ENCODE peak calls at places on chromosomes 13 and 19, in seven cellular contexts. S, N, O, I, A, U and B are unnamed samples. For H3K27me3, the result is how much of the 10 kb centered on the place peaks cover.

GRCh38 chr13:107650081-107650701 is 565.1 kb downstream of the LIG4 start:
- DNase-seq in N (peak), A (peak), O (no peak), I (peak), U (no peak), S (peak), B (peak)

GRCh38 chr13:95921485-95921884 is 131.7 kb downstream of the UGGT2 start:
- DNase-seq in U (no peak), N (no peak), A (no peak), O (no peak), I (no peak), S (no peak), B (no peak)

GRCh38 chr13:23588576-23589141 is 18.4 kb downstream of the TNFRSF19 start:
- DNase-seq in N (no peak), U (no peak), S (no peak), A (no peak), O (no peak), I (peak), B (no peak)

GRCh38 chr13:60164490-60164889 is 762 bp upstream of the DIAPH3 start:
- DNase-seq in I (no peak), N (no peak), S (no peak), O (no peak), A (no peak), U (no peak), B (no peak)

GRCh38 chr19:56271096-56271495 is 1.5 kb upstream of the EDDM13 start:
- DNase-seq in I (no peak), O (no peak), N (no peak), U (no peak), S (peak), A (no peak), B (no peak)

GRCh38 chr19:2627319-2627829 is 75.1 kb downstream of the GNG7 start:
- DNase-seq in A (peak), S (no peak), U (peak), I (peak), N (peak), O (no peak), B (peak)

GRCh38 chr19:19105365-19106060 is 32.8 kb downstream of the TMEM161A start:
- DNase-seq in S (no peak), O (peak), U (no peak), N (no peak), I (peak), A (peak), B (peak)

GRCh38 chr13:107960301-107960700 is 255.0 kb downstream of the LIG4 start:
- DNase-seq in N (no peak), O (no peak), I (no peak), U (no peak), S (no peak), A (no peak), B (no peak)

GRCh38 chr13:27408074-27408473 is 16.3 kb upstream of the GTF3A start:
- DNase-seq in U (no peak), A (no peak), O (no peak), I (no peak), S (no peak), N (no peak), B (no peak)
- H3K27me3 ChIP-seq in U (under half), A (under half), O (under half), I (under half), S (under half), N (under half), B (under half)

DNA sequence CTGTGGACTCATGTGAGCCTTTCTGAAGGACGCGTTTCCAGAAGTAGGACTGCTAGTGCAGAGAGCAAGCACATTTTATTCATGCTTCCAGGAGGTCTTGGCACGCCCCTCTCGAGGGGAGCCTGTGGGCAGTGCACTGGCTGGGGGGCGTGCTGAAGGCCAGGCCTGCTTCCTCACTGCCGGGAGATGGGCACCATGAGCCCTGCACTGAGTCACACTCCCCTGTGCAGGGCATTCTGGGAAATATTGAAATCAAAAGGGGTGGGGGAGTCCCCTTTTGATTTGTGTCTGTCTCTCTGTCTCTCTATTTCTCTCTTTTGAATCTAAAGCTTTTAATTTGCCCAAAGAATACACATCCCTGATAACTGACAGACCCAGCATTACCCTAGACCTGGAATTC is 34.0 kb downstream of the DPF1 start:
- DNase-seq in O (no peak), U (no peak), N (no peak), S (no peak), A (peak), I (no peak), B (no peak)
- H3K27ac ChIP-seq in O (no peak), U (no peak), N (no peak), S (no peak), A (no peak), I (no peak), B (no peak)

GRCh38 chr13:92135509-92135908 is 737.1 kb downstream of the GPC5 start:
- DNase-seq in S (no peak), O (no peak), I (no peak), N (no peak), U (no peak), A (no peak), B (no peak)

GRCh38 chr13:92137519-92137918 is 739.1 kb downstream of the GPC5 start:
- DNase-seq in U (no peak), I (no peak), A (no peak), N (no peak), S (no peak), O (no peak), B (no peak)

GRCh38 chr13:92136449-92137180 is 738.2 kb downstream of the GPC5 start:
- DNase-seq in S (no peak), A (no peak), N (no peak), O (no peak), U (no peak), I (no peak), B (no peak)
- TF ChIP-seq POLR2AphosphoS5 in S (no peak), A (no peak), N (no peak), O (no peak), U (no peak), I (no peak), B (no peak)

GRCh38 chr19:42544146-42544545 is 15.9 kb upstream of the CEACAM1 start:
- DNase-seq in N (no peak), S (no peak), U (no peak), A (no peak), I (no peak), O (no peak), B (no peak)
- H3K27me3 ChIP-seq in N (under half), S (under half), U (under half), A (under half), I (under half), O (under half), B (under half)

GRCh38 chr13:45156565-45157361 is 36.5 kb downstream of the GTF2F2 start:
- DNase-seq in N (no peak), S (no peak), I (no peak), U (no peak), A (no peak), O (no peak), B (no peak)

GRCh38 chr13:45166858-45167257 is 34.0 kb downstream of the KCTD4 start:
- DNase-seq in S (no peak), U (no peak), N (no peak), I (no peak), A (no peak), O (no peak), B (no peak)

GRCh38 chr13:45167611-45168554 is 33.0 kb downstream of the KCTD4 start:
- DNase-seq in U (peak), I (no peak), S (no peak), O (no peak), A (no peak), N (no peak), B (peak)

GRCh38 chr13:45162821-45163220 is 38.0 kb downstream of the KCTD4 start:
- DNase-seq in S (no peak), O (no peak), N (peak), I (no peak), A (peak), U (no peak), B (no peak)

GRCh38 chr13:45162194-45162593 is 38.7 kb downstream of the KCTD4 start:
- DNase-seq in N (no peak), A (peak), O (no peak), I (no peak), U (no peak), S (no peak), B (no peak)
- H3K27ac ChIP-seq in N (peak), A (peak), O (no peak), I (no peak), U (peak), S (no peak), B (peak)

GRCh38 chr13:36190771-36191170 is 23.6 kb downstream of the SOHLH2 start:
- DNase-seq in N (no peak), S (no peak), I (no peak), O (no peak), U (no peak), A (no peak), B (no peak)
- TF ChIP-seq POLR2AphosphoS5 in N (no peak), S (no peak), I (no peak), O (no peak), U (no peak), A (no peak), B (no peak)

GRCh38 chr19:7505288-7505681 is 10.6 kb upstream of the ZNF358 start:
- DNase-seq in U (no peak), O (no peak), I (peak), S (no peak), N (no peak), A (no peak), B (peak)

GRCh38 chr19:7497292-7497691 is 8.5 kb upstream of the PEX11G start:
- DNase-seq in A (no peak), I (no peak), S (no peak), N (no peak), U (no peak), O (no peak), B (no peak)

GRCh38 chr19:7502552-7502951 is 13.4 kb upstream of the ZNF358 start:
- DNase-seq in S (no peak), O (no peak), N (no peak), A (no peak), I (no peak), U (no peak), B (no peak)

GRCh38 chr19:7504684-7505083 is 11.2 kb upstream of the ZNF358 start:
- DNase-seq in A (no peak), N (no peak), S (no peak), U (no peak), O (no peak), I (no peak), B (no peak)

DNA sequence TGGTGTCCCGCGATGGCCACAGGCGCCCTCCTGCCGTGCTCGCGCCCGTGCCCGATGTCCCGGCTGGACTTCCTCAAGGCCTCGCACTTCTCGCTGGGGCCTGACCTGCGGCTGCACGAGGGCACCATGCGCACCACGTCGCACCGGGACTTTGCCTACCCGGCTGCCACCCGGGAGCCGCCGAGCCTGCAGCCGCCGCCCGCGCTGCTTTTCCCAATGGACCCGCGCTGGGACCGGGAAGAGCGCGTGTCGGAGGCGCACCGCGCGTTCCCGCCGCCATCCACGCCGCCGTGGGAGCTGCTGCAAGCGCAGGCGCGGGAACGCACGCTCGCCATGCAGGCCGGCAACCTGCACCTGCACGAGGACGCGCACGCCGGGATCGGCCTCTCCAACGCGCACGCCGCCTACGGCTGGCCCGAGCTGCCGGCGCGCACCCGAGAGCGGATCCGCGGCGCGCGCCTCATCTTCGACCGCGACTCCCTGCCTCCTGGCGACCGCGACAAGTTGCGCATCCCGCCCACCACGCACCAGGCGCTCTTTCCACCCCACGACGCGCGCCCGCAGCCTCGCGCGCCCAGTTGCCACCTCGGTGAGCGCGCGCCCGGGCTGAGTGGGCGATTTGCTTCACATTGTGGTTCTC is 12.1 kb upstream of the PEX11G start:
- DNase-seq in O (no peak), I (peak), S (no peak), U (peak), N (no peak), A (peak), B (peak)
- H3K27me3 ChIP-seq in O (under half), I (under half), S (under half), U (under half), N (under half), A (under half), B (under half)

DNA sequence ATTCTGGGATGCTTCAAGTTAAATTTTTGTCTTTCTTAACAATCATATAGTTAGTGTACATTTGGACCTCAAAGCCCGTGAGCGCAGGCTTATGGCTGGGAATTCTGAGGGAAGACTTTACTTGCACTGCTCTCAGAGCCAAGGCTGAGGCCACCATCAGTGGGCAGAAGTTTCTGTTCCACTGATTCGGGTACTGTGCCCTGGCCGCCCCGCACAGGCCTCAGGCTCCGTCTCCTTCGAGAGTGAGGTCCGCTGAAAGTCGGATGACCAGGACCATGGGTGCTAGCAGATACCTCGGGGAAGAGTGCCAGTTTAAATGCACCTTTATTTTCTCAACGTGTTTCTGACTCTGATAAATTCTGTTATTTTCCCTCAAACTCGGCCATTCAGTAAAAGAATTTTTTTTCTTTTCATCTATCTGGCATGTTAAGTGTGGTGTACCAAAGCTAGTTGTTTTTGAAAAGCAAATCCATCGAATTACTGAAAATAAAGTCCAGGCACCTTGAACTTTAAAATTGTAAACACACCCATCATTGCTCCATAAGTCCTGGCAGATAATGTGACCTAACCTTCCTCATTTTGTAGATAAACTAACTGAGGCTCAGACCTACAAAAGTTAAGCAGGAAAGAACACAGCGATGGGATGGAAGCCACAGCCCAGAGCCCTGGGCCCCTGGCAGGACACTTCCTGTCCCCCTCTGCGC is 126.7 kb downstream of the SOX1 start:
- DNase-seq in U (no peak), A (no peak), I (no peak), O (no peak), S (no peak), N (no peak), B (no peak)
- H3K27ac ChIP-seq in U (no peak), A (no peak), I (no peak), O (no peak), S (no peak), N (no peak), B (no peak)